ENCODE peak calls at places on chromosome 3, in ten cellular contexts. U is colonic mucosa, J is ascending aorta, W is heart right ventricle, L is HCT116, Z is fibroblast of mammary gland, M is AG04450, S is foreskin fibroblast, D is WERI-Rb-1, E is mucosa of descending colon. O is an unnamed sample.

GRCh38 chr3:33187368-33187634 is 31.3 kb downstream of the SUSD5 start:
- DNase-seq in U (no peak), J (no peak), W (no peak), L (no peak), Z (peak), M (no peak), S (no peak), D (no peak), E (no peak), O (peak)

GRCh38 chr3:62558549-62559112 is 185.3 kb upstream of the FEZF2 start:
- DNase-seq in U (no peak), J (no peak), W (no peak), L (no peak), Z (peak), M (no peak), S (no peak), D (peak), E (no peak), O (no peak)

GRCh38 chr3:57999423-58000115 is 8.7 kb upstream of the FLNB start:
- DNase-seq in U (no peak), J (no peak), W (no peak), L (no peak), Z (no peak), M (no peak), S (no peak), D (no peak), E (no peak), O (no peak)

GRCh38 chr3:118564800-118565199 is 469.8 kb downstream of the IGSF11 start:
- DNase-seq in U (no peak), J (no peak), W (no peak), L (no peak), Z (no peak), M (no peak), S (no peak), D (no peak), E (no peak), O (no peak)

GRCh38 chr3:186260726-186261125 is 101.3 kb downstream of the DGKG start:
- DNase-seq in U (no peak), J (no peak), W (no peak), L (no peak), Z (no peak), M (no peak), S (no peak), D (peak), E (no peak), O (no peak)

GRCh38 chr3:171286580-171287249 is 173.5 kb downstream of the TNIK start:
- DNase-seq in U (no peak), J (no peak), W (no peak), L (no peak), Z (peak), M (no peak), S (no peak), D (no peak), E (no peak), O (peak)

GRCh38 chr3:122918576-122919290 is 108.8 kb downstream of the SEMA5B start:
- DNase-seq in U (no peak), J (no peak), W (no peak), L (no peak), Z (peak), M (no peak), S (peak), D (no peak), E (no peak), O (no peak)

GRCh38 chr3:119783883-119784282 is 2.0 kb downstream of the NR1I2 start:
- DNase-seq in U (no peak), J (no peak), W (no peak), L (no peak), Z (no peak), M (no peak), S (no peak), D (no peak), E (no peak), O (no peak)

GRCh38 chr3:72797773-72798543 is 50.3 kb downstream of the SHQ1 start:
- DNase-seq in U (no peak), J (no peak), W (peak), L (no peak), Z (peak), M (no peak), S (no peak), D (no peak), E (no peak), O (peak)

GRCh38 chr3:50324351-50325144 is 2.0 kb upstream of the HYAL2 start:
- DNase-seq in U (no peak), J (no peak), W (peak), L (peak), Z (peak), M (peak), S (peak), D (peak), E (peak), O (peak)

GRCh38 chr3:33099701-33100100 is 2.8 kb upstream of the GLB1 start:
- DNase-seq in U (no peak), J (no peak), W (no peak), L (no peak), Z (no peak), M (no peak), S (no peak), D (no peak), E (no peak), O (no peak)

GRCh38 chr3:13671536-13672233 is 122.8 kb downstream of the FBLN2 start:
- DNase-seq in U (no peak), J (no peak), W (no peak), L (no peak), Z (no peak), M (no peak), S (no peak), D (no peak), E (no peak), O (no peak)

GRCh38 chr3:41711656-41712055 is 250.2 kb downstream of the ULK4 start:
- DNase-seq in U (no peak), J (no peak), W (no peak), L (no peak), Z (peak), M (no peak), S (peak), D (no peak), E (no peak), O (peak)

GRCh38 chr3:41715376-41715775 is 246.5 kb downstream of the ULK4 start:
- DNase-seq in U (no peak), J (no peak), W (no peak), L (no peak), Z (no peak), M (no peak), S (no peak), D (no peak), E (no peak), O (no peak)

GRCh38 chr3:41710646-41711388 is 251.1 kb downstream of the ULK4 start:
- DNase-seq in U (no peak), J (no peak), W (no peak), L (no peak), Z (peak), M (peak), S (peak), D (no peak), E (no peak), O (peak)

GRCh38 chr3:41717591-41718093 is 244.3 kb downstream of the ULK4 start:
- DNase-seq in U (no peak), J (no peak), W (no peak), L (no peak), Z (no peak), M (no peak), S (no peak), D (no peak), E (no peak), O (no peak)

GRCh38 chr3:41716391-41716910 is 245.5 kb downstream of the ULK4 start:
- DNase-seq in U (no peak), J (no peak), W (no peak), L (no peak), Z (peak), M (peak), S (no peak), D (no peak), E (no peak), O (peak)
- TF ChIP-seq CTCF in U (peak), J (peak), W (no peak), L (peak), Z (peak), M (peak), S (peak), D (no peak), E (no peak), O (peak)

GRCh38 chr3:128470134-128470915 is 3.6 kb upstream of the DNAJB8 start:
- DNase-seq in U (no peak), J (no peak), W (no peak), L (no peak), Z (no peak), M (no peak), S (no peak), D (no peak), E (no peak), O (no peak)

GRCh38 chr3:128473737-128474136 is 7.0 kb upstream of the DNAJB8 start:
- DNase-seq in U (no peak), J (no peak), W (no peak), L (no peak), Z (no peak), M (no peak), S (no peak), D (no peak), E (no peak), O (no peak)

GRCh38 chr3:128473180-128473519 is 6.5 kb upstream of the DNAJB8 start:
- DNase-seq in U (no peak), J (no peak), W (no peak), L (no peak), Z (no peak), M (no peak), S (no peak), D (peak), E (no peak), O (no peak)

GRCh38 chr3:128471720-128472119 is 5.0 kb upstream of the DNAJB8 start:
- DNase-seq in U (no peak), J (no peak), W (no peak), L (no peak), Z (no peak), M (no peak), S (no peak), D (no peak), E (no peak), O (no peak)

GRCh38 chr3:128472462-128473179 is 5.9 kb upstream of the DNAJB8 start:
- DNase-seq in U (no peak), J (no peak), W (no peak), L (no peak), Z (no peak), M (no peak), S (no peak), D (no peak), E (no peak), O (no peak)
- H3K4me3 ChIP-seq in U (no peak), J (no peak), W (no peak), L (no peak), Z (no peak), M (no peak), S (no peak), D (no peak), E (no peak), O (no peak)

DNA sequence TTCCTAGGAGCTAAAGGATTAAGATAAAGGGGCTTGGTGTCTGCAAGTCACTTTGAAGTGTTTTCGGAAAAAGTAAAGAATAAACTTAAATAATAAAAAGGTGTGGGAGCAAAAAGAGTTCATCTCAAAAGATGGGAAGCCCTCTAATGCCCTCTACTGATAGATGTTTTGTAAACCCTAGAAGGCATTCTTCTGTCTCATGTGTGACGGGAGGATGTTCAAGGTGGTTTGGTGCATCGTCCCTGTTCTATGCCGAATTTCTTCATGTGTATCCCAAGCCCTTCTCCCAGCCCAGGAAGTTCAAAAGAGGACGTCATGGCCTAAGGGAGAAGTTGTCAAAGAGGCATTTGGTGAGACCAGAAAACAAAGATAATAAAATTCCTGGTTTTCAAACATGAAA is 37.2 kb downstream of the CCK start:
- DNase-seq in U (no peak), J (no peak), W (no peak), L (no peak), Z (peak), M (no peak), S (no peak), D (no peak), E (no peak), O (no peak)
- TF ChIP-seq CTCF in U (no peak), J (no peak), W (no peak), L (peak), Z (peak), M (peak), S (peak), D (peak), E (no peak), O (peak)

GRCh38 chr3:16173696-16174355 is 654 bp upstream of the GALNT15 start:
- DNase-seq in U (no peak), J (no peak), W (no peak), L (no peak), Z (peak), M (no peak), S (peak), D (no peak), E (no peak), O (no peak)
- H3K4me3 ChIP-seq in U (no peak), J (peak), W (no peak), L (no peak), Z (peak), M (peak), S (peak), D (no peak), E (no peak), O (no peak)

GRCh38 chr3:20622304-20622703 is 436.3 kb upstream of the SGO1 start:
- DNase-seq in U (no peak), J (no peak), W (no peak), L (no peak), Z (peak), M (no peak), S (peak), D (no peak), E (no peak), O (peak)
- TF ChIP-seq CTCF in U (no peak), J (no peak), W (no peak), L (no peak), Z (peak), M (no peak), S (peak), D (no peak), E (no peak), O (no peak)

GRCh38 chr3:187813198-187813597 is 67.9 kb upstream of the BCL6 start:
- DNase-seq in U (no peak), J (no peak), W (no peak), L (no peak), Z (no peak), M (no peak), S (no peak), D (no peak), E (no peak), O (no peak)

GRCh38 chr3:187808466-187809291 is 63.4 kb upstream of the BCL6 start:
- DNase-seq in U (peak), J (no peak), W (no peak), L (no peak), Z (no peak), M (no peak), S (no peak), D (peak), E (no peak), O (no peak)

GRCh38 chr3:187807086-187807862 is 62.0 kb upstream of the BCL6 start:
- DNase-seq in U (no peak), J (no peak), W (no peak), L (no peak), Z (peak), M (peak), S (peak), D (no peak), E (no peak), O (peak)

GRCh38 chr3:187809979-187810568 is 64.8 kb upstream of the BCL6 start:
- DNase-seq in U (no peak), J (no peak), W (no peak), L (no peak), Z (no peak), M (no peak), S (no peak), D (no peak), E (no peak), O (no peak)

DNA sequence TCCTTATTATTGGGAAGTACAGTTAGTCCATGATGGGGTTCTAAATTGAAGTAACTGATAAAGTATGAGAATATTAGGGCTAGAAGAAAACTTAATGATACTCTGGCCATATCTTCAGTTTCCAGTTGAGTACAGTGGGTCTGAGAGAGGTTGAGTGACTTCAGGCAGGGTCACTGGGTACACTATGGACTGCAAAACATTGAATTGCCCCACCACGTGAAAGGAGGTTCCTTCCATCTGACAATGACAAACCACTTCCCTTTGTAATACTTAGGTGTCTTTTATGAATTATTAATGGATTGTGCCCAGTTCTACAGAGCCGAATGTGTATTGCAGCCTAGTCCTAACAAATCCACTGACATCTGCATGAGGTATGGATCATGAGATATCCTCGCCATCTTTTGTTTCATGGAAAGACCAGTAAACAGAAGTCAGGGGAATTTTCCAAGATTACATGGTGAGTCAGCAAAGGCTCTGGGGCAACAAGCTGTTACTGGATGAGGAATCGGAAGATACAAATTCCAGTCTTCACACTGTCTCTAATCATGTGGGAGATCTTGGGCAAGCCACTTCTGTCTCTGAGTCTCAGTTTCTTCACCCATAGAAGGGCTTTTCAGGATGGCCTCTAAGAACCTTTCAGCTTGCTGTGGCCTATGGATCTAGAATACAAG is 66.4 kb upstream of the BCL6 start:
- DNase-seq in U (no peak), J (no peak), W (no peak), L (no peak), Z (peak), M (peak), S (peak), D (no peak), E (no peak), O (peak)
- H3K4me3 ChIP-seq in U (no peak), J (no peak), W (no peak), L (no peak), Z (no peak), M (no peak), S (no peak), D (no peak), E (no peak), O (no peak)